ENCODE peak calls at places on chromosome 12, in eight cellular contexts. W is fibroblast of pulmonary artery; P is LoVo; A is NB4; Z is suprapubic skin; N is central memory CD4-positive, alpha-beta T cell; V is OCI-LY7; O is endothelial cell. F is an unnamed sample.

GRCh38 chr12:38411426-38411825 is 94.9 kb downstream of the ALG10B start:
- DNase-seq in A (peak; percentile 70), N (no peak), W (no peak), O (no peak), V (no peak), Z (no peak), P (no peak), F (no peak)

GRCh38 chr12:19833775-19834501 is 394.6 kb downstream of the AEBP2 start:
- DNase-seq in V (no peak), A (no peak), P (no peak), O (no peak), N (no peak), W (peak; percentile 70), Z (no peak), F (peak; percentile 60)

GRCh38 chr12:115623764-115624334 is 653.6 kb downstream of the MED13L start:
- DNase-seq in P (no peak), A (no peak), W (peak; percentile 8), N (no peak), O (no peak), Z (no peak), V (no peak), F (no peak)

GRCh38 chr12:113135178-113136127 is at the start of gene RASAL1:
- DNase-seq in O (peak; percentile 54), A (peak; percentile 47), W (no peak), N (peak; percentile 61), P (peak; percentile 74), Z (no peak), V (peak; percentile 93), F (no peak)

GRCh38 chr12:61857968-61858367 is 402.2 kb upstream of the USP15 start:
- DNase-seq in N (no peak), P (no peak), Z (no peak), O (no peak), V (no peak), W (no peak), A (no peak), F (no peak)

GRCh38 chr12:124866883-124867232 is 3.2 kb upstream of the SCARB1 start:
- DNase-seq in W (no peak), N (no peak), V (no peak), O (no peak), P (no peak), A (peak; percentile 50), Z (no peak), F (no peak)

GRCh38 chr12:99154264-99154982 is 493.1 kb upstream of the GARIN6 start:
- DNase-seq in A (no peak), O (no peak), W (peak; percentile 39), N (no peak), V (no peak), Z (no peak), P (no peak), F (no peak)

GRCh38 chr12:62537544-62537943 is 70.9 kb downstream of the MON2 start:
- DNase-seq in Z (peak; percentile 71), P (peak; percentile 23), O (no peak), W (peak; percentile 94), A (peak; percentile 13), N (no peak), V (no peak), F (peak; percentile 78)

GRCh38 chr12:93113317-93114006 is 184.4 kb upstream of the EEA1 start:
- DNase-seq in V (no peak), A (no peak), Z (no peak), N (no peak), W (peak; percentile 47), O (no peak), P (no peak), F (no peak)

GRCh38 chr12:124513297-124513867 is 54.0 kb downstream of the NCOR2 start:
- DNase-seq in A (no peak), P (no peak), N (no peak), O (no peak), Z (no peak), V (no peak), W (no peak), F (no peak)

GRCh38 chr12:53207042-53207441 is at the start of gene ITGB7:
- DNase-seq in Z (peak; percentile 60), N (peak; percentile 72), P (peak; percentile 33), V (peak; percentile 87), A (peak; percentile 76), O (no peak), W (no peak), F (no peak)

GRCh38 chr12:8622681-8623080 is 10.0 kb upstream of the AICDA start:
- DNase-seq in V (no peak), W (no peak), A (no peak), O (no peak), N (no peak), Z (no peak), P (no peak), F (no peak)

GRCh38 chr12:129002447-129002846 is 149.2 kb downstream of the GLT1D1 start:
- DNase-seq in O (no peak), W (no peak), V (no peak), A (no peak), Z (no peak), P (no peak), N (no peak), F (no peak)

GRCh38 chr12:110501378-110501721 is 561 bp downstream of the VPS29 start:
- DNase-seq in N (no peak), V (peak; percentile 46), Z (no peak), W (peak; percentile 36), O (peak; percentile 37), P (peak; percentile 64), A (no peak), F (peak; percentile 2)

F was measured in skeletal muscle cell.